ENCODE peak calls at places on chromosomes 13 and 19, in six cellular contexts. One of them, this sample, is unnamed.

GRCh38 chr13:99150575-99151370 is 49.9 kb upstream of the UBAC2 start:
- DNase-seq in stimulated activated CD8-positive, alpha-beta memory T cell treated with anti-CD3 and anti-CD28 coated beads, Interleukin-2, amount 100 ng/mL, for 48 hours: no peak
- DNase-seq in DND-41: no peak
- DNase-seq in D721Med: no peak
- DNase-seq in CD4-positive, alpha-beta T cell: no peak
- DNase-seq in anterior cingulate cortex: no peak
- DNase-seq in this sample: no peak

GRCh38 chr13:109628251-109628699 is 158.1 kb downstream of the IRS2 start:
- DNase-seq in stimulated activated CD8-positive, alpha-beta memory T cell treated with anti-CD3 and anti-CD28 coated beads, Interleukin-2, amount 100 ng/mL, for 48 hours: no peak
- DNase-seq in DND-41: no peak
- DNase-seq in D721Med: no peak
- DNase-seq in CD4-positive, alpha-beta T cell: no peak
- DNase-seq in anterior cingulate cortex: no peak
- DNase-seq in this sample: no peak

GRCh38 chr13:113920606-113921306 is 53.1 kb downstream of the C13orf46 start:
- DNase-seq in CD4-positive, alpha-beta T cell: no peak
- DNase-seq in D721Med: no peak
- DNase-seq in stimulated activated CD8-positive, alpha-beta memory T cell treated with anti-CD3 and anti-CD28 coated beads, Interleukin-2, amount 100 ng/mL, for 48 hours: no peak
- DNase-seq in DND-41: no peak
- DNase-seq in anterior cingulate cortex: no peak
- DNase-seq in this sample: no peak

GRCh38 chr19:49061000-49061399 is 3.5 kb upstream of the CGB7 start:
- DNase-seq in D721Med: no peak
- DNase-seq in stimulated activated CD8-positive, alpha-beta memory T cell treated with anti-CD3 and anti-CD28 coated beads, Interleukin-2, amount 100 ng/mL, for 48 hours: no peak
- DNase-seq in CD4-positive, alpha-beta T cell: no peak
- DNase-seq in DND-41: no peak
- DNase-seq in anterior cingulate cortex: no peak
- DNase-seq in this sample: no peak

GRCh38 chr13:96899946-96900345 is 94.3 kb downstream of the OXGR1 start:
- DNase-seq in CD4-positive, alpha-beta T cell: no peak
- DNase-seq in D721Med: no peak
- DNase-seq in anterior cingulate cortex: no peak
- DNase-seq in DND-41: no peak
- DNase-seq in stimulated activated CD8-positive, alpha-beta memory T cell treated with anti-CD3 and anti-CD28 coated beads, Interleukin-2, amount 100 ng/mL, for 48 hours: no peak
- DNase-seq in this sample: no peak

GRCh38 chr19:7524523-7524922 is 2.1 kb downstream of the MCOLN1 start:
- DNase-seq in D721Med: no peak
- DNase-seq in stimulated activated CD8-positive, alpha-beta memory T cell treated with anti-CD3 and anti-CD28 coated beads, Interleukin-2, amount 100 ng/mL, for 48 hours: no peak
- DNase-seq in CD4-positive, alpha-beta T cell: no peak
- DNase-seq in anterior cingulate cortex: no peak
- DNase-seq in DND-41: no peak
- DNase-seq in this sample: no peak

GRCh38 chr19:18514800-18515682 is 6.8 kb downstream of the ELL start:
- DNase-seq in D721Med: no peak
- DNase-seq in anterior cingulate cortex: no peak
- DNase-seq in CD4-positive, alpha-beta T cell: no peak
- DNase-seq in stimulated activated CD8-positive, alpha-beta memory T cell treated with anti-CD3 and anti-CD28 coated beads, Interleukin-2, amount 100 ng/mL, for 48 hours: no peak
- DNase-seq in DND-41: no peak
- DNase-seq in this sample: no peak

GRCh38 chr13:109959903-109960302 is 173.5 kb upstream of the IRS2 start:
- DNase-seq in DND-41: no peak
- DNase-seq in anterior cingulate cortex: no peak
- DNase-seq in D721Med: no peak
- DNase-seq in CD4-positive, alpha-beta T cell: no peak
- DNase-seq in stimulated activated CD8-positive, alpha-beta memory T cell treated with anti-CD3 and anti-CD28 coated beads, Interleukin-2, amount 100 ng/mL, for 48 hours: no peak
- DNase-seq in this sample: no peak

GRCh38 chr19:9644472-9644871 is 23.4 kb upstream of the ZNF561 start:
- DNase-seq in DND-41: no peak
- DNase-seq in stimulated activated CD8-positive, alpha-beta memory T cell treated with anti-CD3 and anti-CD28 coated beads, Interleukin-2, amount 100 ng/mL, for 48 hours: no peak
- DNase-seq in D721Med: no peak
- DNase-seq in CD4-positive, alpha-beta T cell: no peak
- DNase-seq in anterior cingulate cortex: no peak
- DNase-seq in this sample: no peak

GRCh38 chr19:10861118-10861651 is 10.2 kb upstream of the CARM1 start:
- DNase-seq in CD4-positive, alpha-beta T cell: no peak
- DNase-seq in stimulated activated CD8-positive, alpha-beta memory T cell treated with anti-CD3 and anti-CD28 coated beads, Interleukin-2, amount 100 ng/mL, for 48 hours: peak
- DNase-seq in D721Med: no peak
- DNase-seq in anterior cingulate cortex: no peak
- DNase-seq in DND-41: peak
- DNase-seq in this sample: no peak

GRCh38 chr13:111115051-111115840 is at the start of gene ARHGEF7:
- DNase-seq in stimulated activated CD8-positive, alpha-beta memory T cell treated with anti-CD3 and anti-CD28 coated beads, Interleukin-2, amount 100 ng/mL, for 48 hours: no peak
- DNase-seq in DND-41: no peak
- DNase-seq in D721Med: no peak
- DNase-seq in CD4-positive, alpha-beta T cell: no peak
- DNase-seq in anterior cingulate cortex: peak
- DNase-seq in this sample: no peak

GRCh38 chr13:30607908-30608307 is 9.8 kb upstream of the USPL1 start:
- DNase-seq in DND-41: peak
- DNase-seq in CD4-positive, alpha-beta T cell: peak
- DNase-seq in stimulated activated CD8-positive, alpha-beta memory T cell treated with anti-CD3 and anti-CD28 coated beads, Interleukin-2, amount 100 ng/mL, for 48 hours: peak
- DNase-seq in anterior cingulate cortex: no peak
- DNase-seq in D721Med: no peak
- DNase-seq in this sample: peak

GRCh38 chr13:113875829-113876228 is 12.0 kb upstream of the GAS6 start:
- DNase-seq in stimulated activated CD8-positive, alpha-beta memory T cell treated with anti-CD3 and anti-CD28 coated beads, Interleukin-2, amount 100 ng/mL, for 48 hours: no peak
- DNase-seq in DND-41: no peak
- DNase-seq in anterior cingulate cortex: no peak
- DNase-seq in CD4-positive, alpha-beta T cell: no peak
- DNase-seq in D721Med: no peak
- DNase-seq in this sample: no peak

GRCh38 chr13:84655677-84656076 is 773.4 kb upstream of the SLITRK1 start:
- DNase-seq in anterior cingulate cortex: no peak
- DNase-seq in DND-41: no peak
- DNase-seq in stimulated activated CD8-positive, alpha-beta memory T cell treated with anti-CD3 and anti-CD28 coated beads, Interleukin-2, amount 100 ng/mL, for 48 hours: no peak
- DNase-seq in D721Med: no peak
- DNase-seq in CD4-positive, alpha-beta T cell: no peak
- DNase-seq in this sample: no peak

GRCh38 chr19:47063874-47064273 is 15.4 kb upstream of the TMEM160 start:
- DNase-seq in stimulated activated CD8-positive, alpha-beta memory T cell treated with anti-CD3 and anti-CD28 coated beads, Interleukin-2, amount 100 ng/mL, for 48 hours: no peak
- DNase-seq in DND-41: no peak
- DNase-seq in D721Med: no peak
- DNase-seq in anterior cingulate cortex: no peak
- DNase-seq in CD4-positive, alpha-beta T cell: no peak
- DNase-seq in this sample: no peak

GRCh38 chr13:110301606-110302131 is 5.3 kb downstream of the COL4A1 start:
- DNase-seq in CD4-positive, alpha-beta T cell: no peak
- DNase-seq in anterior cingulate cortex: no peak
- DNase-seq in DND-41: no peak
- DNase-seq in stimulated activated CD8-positive, alpha-beta memory T cell treated with anti-CD3 and anti-CD28 coated beads, Interleukin-2, amount 100 ng/mL, for 48 hours: no peak
- DNase-seq in D721Med: no peak
- DNase-seq in this sample: no peak

GRCh38 chr13:42458193-42458592 is 115.8 kb upstream of the TNFSF11 start:
- DNase-seq in anterior cingulate cortex: no peak
- DNase-seq in CD4-positive, alpha-beta T cell: no peak
- DNase-seq in D721Med: no peak
- DNase-seq in DND-41: no peak
- DNase-seq in stimulated activated CD8-positive, alpha-beta memory T cell treated with anti-CD3 and anti-CD28 coated beads, Interleukin-2, amount 100 ng/mL, for 48 hours: no peak
- DNase-seq in this sample: no peak

GRCh38 chr19:35557539-35558399 is 5.7 kb downstream of the ATP4A start:
- DNase-seq in DND-41: no peak
- DNase-seq in D721Med: peak
- DNase-seq in CD4-positive, alpha-beta T cell: peak
- DNase-seq in anterior cingulate cortex: peak
- DNase-seq in stimulated activated CD8-positive, alpha-beta memory T cell treated with anti-CD3 and anti-CD28 coated beads, Interleukin-2, amount 100 ng/mL, for 48 hours: peak
- DNase-seq in this sample: peak

GRCh38 chr19:48292798-48293197 is 22.9 kb downstream of the ZNF114 start:
- DNase-seq in D721Med: no peak
- DNase-seq in CD4-positive, alpha-beta T cell: no peak
- DNase-seq in DND-41: no peak
- DNase-seq in stimulated activated CD8-positive, alpha-beta memory T cell treated with anti-CD3 and anti-CD28 coated beads, Interleukin-2, amount 100 ng/mL, for 48 hours: no peak
- DNase-seq in anterior cingulate cortex: no peak
- DNase-seq in this sample: no peak

GRCh38 chr19:47176071-47176626 is 45.5 kb downstream of the SAE1 start:
- DNase-seq in D721Med: no peak
- DNase-seq in DND-41: no peak
- DNase-seq in CD4-positive, alpha-beta T cell: no peak
- DNase-seq in anterior cingulate cortex: no peak
- DNase-seq in stimulated activated CD8-positive, alpha-beta memory T cell treated with anti-CD3 and anti-CD28 coated beads, Interleukin-2, amount 100 ng/mL, for 48 hours: no peak
- DNase-seq in this sample: no peak

GRCh38 chr19:46218160-46218559 is 11.4 kb upstream of the IGFL1 start:
- DNase-seq in stimulated activated CD8-positive, alpha-beta memory T cell treated with anti-CD3 and anti-CD28 coated beads, Interleukin-2, amount 100 ng/mL, for 48 hours: peak
- DNase-seq in DND-41: peak
- DNase-seq in D721Med: no peak
- DNase-seq in CD4-positive, alpha-beta T cell: peak
- DNase-seq in anterior cingulate cortex: no peak
- DNase-seq in this sample: no peak

GRCh38 chr13:113535381-113535781 is 44.9 kb upstream of the DCUN1D2 start:
- DNase-seq in D721Med: no peak
- DNase-seq in DND-41: no peak
- DNase-seq in CD4-positive, alpha-beta T cell: no peak
- DNase-seq in anterior cingulate cortex: no peak
- DNase-seq in stimulated activated CD8-positive, alpha-beta memory T cell treated with anti-CD3 and anti-CD28 coated beads, Interleukin-2, amount 100 ng/mL, for 48 hours: no peak
- DNase-seq in this sample: no peak

GRCh38 chr19:19505669-19506326 is 9.6 kb downstream of the TSSK6 start:
- DNase-seq in anterior cingulate cortex: no peak
- DNase-seq in stimulated activated CD8-positive, alpha-beta memory T cell treated with anti-CD3 and anti-CD28 coated beads, Interleukin-2, amount 100 ng/mL, for 48 hours: no peak
- DNase-seq in D721Med: no peak
- DNase-seq in CD4-positive, alpha-beta T cell: no peak
- DNase-seq in DND-41: no peak
- DNase-seq in this sample: no peak

GRCh38 chr19:42253245-42254082 is 1.5 kb downstream of the ERF start:
- DNase-seq in CD4-positive, alpha-beta T cell: peak
- DNase-seq in D721Med: peak
- DNase-seq in stimulated activated CD8-positive, alpha-beta memory T cell treated with anti-CD3 and anti-CD28 coated beads, Interleukin-2, amount 100 ng/mL, for 48 hours: no peak
- DNase-seq in anterior cingulate cortex: peak
- DNase-seq in DND-41: peak
- DNase-seq in this sample: peak

GRCh38 chr13:26758496-26759155 is 2.0 kb downstream of the GPR12 start:
- DNase-seq in CD4-positive, alpha-beta T cell: no peak
- DNase-seq in anterior cingulate cortex: no peak
- DNase-seq in stimulated activated CD8-positive, alpha-beta memory T cell treated with anti-CD3 and anti-CD28 coated beads, Interleukin-2, amount 100 ng/mL, for 48 hours: no peak
- DNase-seq in D721Med: no peak
- DNase-seq in DND-41: no peak
- DNase-seq in this sample: no peak

GRCh38 chr19:53195265-53195879 is 2.2 kb upstream of the ZNF665 start:
- DNase-seq in anterior cingulate cortex: peak
- DNase-seq in CD4-positive, alpha-beta T cell: peak
- DNase-seq in D721Med: no peak
- DNase-seq in stimulated activated CD8-positive, alpha-beta memory T cell treated with anti-CD3 and anti-CD28 coated beads, Interleukin-2, amount 100 ng/mL, for 48 hours: peak
- DNase-seq in DND-41: peak
- DNase-seq in this sample: peak

GRCh38 chr13:99267927-99268326 is 9.7 kb upstream of the GPR18 start:
- DNase-seq in anterior cingulate cortex: no peak
- DNase-seq in DND-41: no peak
- DNase-seq in stimulated activated CD8-positive, alpha-beta memory T cell treated with anti-CD3 and anti-CD28 coated beads, Interleukin-2, amount 100 ng/mL, for 48 hours: no peak
- DNase-seq in D721Med: no peak
- DNase-seq in CD4-positive, alpha-beta T cell: no peak
- DNase-seq in this sample: no peak

GRCh38 chr19:32702010-32702409 is 10.4 kb downstream of the NUDT19 start:
- DNase-seq in anterior cingulate cortex: no peak
- DNase-seq in D721Med: no peak
- DNase-seq in stimulated activated CD8-positive, alpha-beta memory T cell treated with anti-CD3 and anti-CD28 coated beads, Interleukin-2, amount 100 ng/mL, for 48 hours: no peak
- DNase-seq in DND-41: no peak
- DNase-seq in CD4-positive, alpha-beta T cell: no peak
- DNase-seq in this sample: no peak

GRCh38 chr19:10290876-10291553 is 1.3 kb downstream of the ICAM5 start:
- DNase-seq in D721Med: peak
- DNase-seq in DND-41: no peak
- DNase-seq in stimulated activated CD8-positive, alpha-beta memory T cell treated with anti-CD3 and anti-CD28 coated beads, Interleukin-2, amount 100 ng/mL, for 48 hours: peak
- DNase-seq in anterior cingulate cortex: peak
- DNase-seq in CD4-positive, alpha-beta T cell: peak
- DNase-seq in this sample: peak

GRCh38 chr19:45643927-45644771 is 5.0 kb upstream of the EML2 start:
- DNase-seq in anterior cingulate cortex: peak
- DNase-seq in DND-41: no peak
- DNase-seq in D721Med: no peak
- DNase-seq in stimulated activated CD8-positive, alpha-beta memory T cell treated with anti-CD3 and anti-CD28 coated beads, Interleukin-2, amount 100 ng/mL, for 48 hours: no peak
- DNase-seq in CD4-positive, alpha-beta T cell: no peak
- DNase-seq in this sample: no peak

GRCh38 chr13:24214528-24214927 is 54.0 kb downstream of the SPATA13 start:
- DNase-seq in DND-41: no peak
- DNase-seq in stimulated activated CD8-positive, alpha-beta memory T cell treated with anti-CD3 and anti-CD28 coated beads, Interleukin-2, amount 100 ng/mL, for 48 hours: no peak
- DNase-seq in anterior cingulate cortex: no peak
- DNase-seq in D721Med: no peak
- DNase-seq in CD4-positive, alpha-beta T cell: no peak
- DNase-seq in this sample: no peak

GRCh38 chr13:109254271-109254670 is 532.1 kb downstream of the IRS2 start:
- DNase-seq in anterior cingulate cortex: no peak
- DNase-seq in D721Med: no peak
- DNase-seq in DND-41: no peak
- DNase-seq in CD4-positive, alpha-beta T cell: no peak
- DNase-seq in stimulated activated CD8-positive, alpha-beta memory T cell treated with anti-CD3 and anti-CD28 coated beads, Interleukin-2, amount 100 ng/mL, for 48 hours: no peak
- DNase-seq in this sample: no peak

GRCh38 chr13:100630564-100630963 is 42.0 kb upstream of the GGACT start:
- DNase-seq in D721Med: no peak
- DNase-seq in CD4-positive, alpha-beta T cell: no peak
- DNase-seq in anterior cingulate cortex: no peak
- DNase-seq in DND-41: no peak
- DNase-seq in stimulated activated CD8-positive, alpha-beta memory T cell treated with anti-CD3 and anti-CD28 coated beads, Interleukin-2, amount 100 ng/mL, for 48 hours: no peak
- DNase-seq in this sample: no peak

GRCh38 chr19:9797871-9798270 is 21.0 kb downstream of the FBXL12 start:
- DNase-seq in DND-41: no peak
- DNase-seq in stimulated activated CD8-positive, alpha-beta memory T cell treated with anti-CD3 and anti-CD28 coated beads, Interleukin-2, amount 100 ng/mL, for 48 hours: no peak
- DNase-seq in D721Med: no peak
- DNase-seq in anterior cingulate cortex: no peak
- DNase-seq in CD4-positive, alpha-beta T cell: no peak
- DNase-seq in this sample: no peak

GRCh38 chr13:44368062-44368591 is 5.5 kb upstream of the SERP2 start:
- DNase-seq in DND-41: no peak
- DNase-seq in anterior cingulate cortex: no peak
- DNase-seq in CD4-positive, alpha-beta T cell: no peak
- DNase-seq in D721Med: peak
- DNase-seq in stimulated activated CD8-positive, alpha-beta memory T cell treated with anti-CD3 and anti-CD28 coated beads, Interleukin-2, amount 100 ng/mL, for 48 hours: no peak
- DNase-seq in this sample: no peak

GRCh38 chr13:112720251-112720650 is 30.4 kb downstream of the ATP11A start:
- DNase-seq in CD4-positive, alpha-beta T cell: no peak
- DNase-seq in D721Med: no peak
- DNase-seq in anterior cingulate cortex: no peak
- DNase-seq in DND-41: no peak
- DNase-seq in stimulated activated CD8-positive, alpha-beta memory T cell treated with anti-CD3 and anti-CD28 coated beads, Interleukin-2, amount 100 ng/mL, for 48 hours: no peak
- DNase-seq in this sample: no peak

GRCh38 chr13:59024434-59024833 is 1139.3 kb downstream of the DIAPH3 start:
- DNase-seq in DND-41: no peak
- DNase-seq in anterior cingulate cortex: no peak
- DNase-seq in stimulated activated CD8-positive, alpha-beta memory T cell treated with anti-CD3 and anti-CD28 coated beads, Interleukin-2, amount 100 ng/mL, for 48 hours: no peak
- DNase-seq in CD4-positive, alpha-beta T cell: no peak
- DNase-seq in D721Med: no peak
- DNase-seq in this sample: no peak

GRCh38 chr13:59658027-59658735 is 505.5 kb downstream of the DIAPH3 start:
- DNase-seq in anterior cingulate cortex: no peak
- DNase-seq in D721Med: no peak
- DNase-seq in DND-41: no peak
- DNase-seq in CD4-positive, alpha-beta T cell: no peak
- DNase-seq in stimulated activated CD8-positive, alpha-beta memory T cell treated with anti-CD3 and anti-CD28 coated beads, Interleukin-2, amount 100 ng/mL, for 48 hours: no peak
- DNase-seq in this sample: no peak

GRCh38 chr19:38656171-38656981 is 8.9 kb downstream of the ACTN4 start:
- DNase-seq in D721Med: no peak
- DNase-seq in DND-41: peak
- DNase-seq in anterior cingulate cortex: no peak
- DNase-seq in CD4-positive, alpha-beta T cell: peak
- DNase-seq in stimulated activated CD8-positive, alpha-beta memory T cell treated with anti-CD3 and anti-CD28 coated beads, Interleukin-2, amount 100 ng/mL, for 48 hours: no peak
- DNase-seq in this sample: no peak

This sample was measured in activated B cell treated with CpG ODN at 0.5 μM for 24 hours.